ENCODE peak calls at places on chromosomes 11 and 22, in five cellular contexts. B is aorta, J is body of pancreas, R is left ventricle myocardium inferior, C is Peyer's patch. A is an unnamed sample. For H3K36me3 and H3K9me3, the result is how much of the 10 kb centered on the place peaks cover.

GRCh38 chr11:120579601-120580000 is 68.1 kb downstream of the GRIK4 start:
- DNase-seq in B (peak), J (no peak), R (no peak), C (no peak), A (no peak)

GRCh38 chr11:15199693-15200092 is 85.0 kb downstream of the INSC start:
- DNase-seq in B (peak), J (peak), R (peak), C (no peak), A (no peak)

GRCh38 chr22:40720538-40721256 is 41.4 kb downstream of the MCHR1 start:
- DNase-seq in B (peak), J (no peak), R (no peak), C (no peak), A (no peak)

GRCh38 chr22:25759825-25760231 is 17.8 kb downstream of the MYO18B start:
- DNase-seq in B (peak), J (peak), R (no peak), C (no peak), A (no peak)

GRCh38 chr11:69804769-69805508 is 14.3 kb downstream of the FGF3 start:
- DNase-seq in B (no peak), J (no peak), R (peak), C (no peak), A (no peak)

GRCh38 chr11:66126808-66127555 is 56.9 kb downstream of the PACS1 start:
- DNase-seq in B (no peak), J (peak), R (peak), C (peak), A (peak)

GRCh38 chr22:19361501-19362103 is 69.9 kb downstream of the HIRA start:
- DNase-seq in B (no peak), J (no peak), R (no peak), C (peak), A (no peak)

GRCh38 chr22:45612451-45612901 is 59.2 kb upstream of the ATXN10 start:
- DNase-seq in B (peak), J (peak), R (peak), C (no peak), A (no peak)

GRCh38 chr11:118883368-118884071 is at the start of gene CXCR5:
- DNase-seq in B (no peak), J (no peak), R (no peak), C (peak), A (peak)

GRCh38 chr11:134398644-134399292 is 13.3 kb downstream of the B3GAT1 start:
- DNase-seq in B (no peak), J (no peak), R (no peak), C (no peak), A (no peak)

GRCh38 chr11:61913699-61914395 is 3.5 kb downstream of the RAB3IL1 start:
- DNase-seq in B (peak), J (no peak), R (no peak), C (no peak), A (no peak)

GRCh38 chr11:118912742-118913410 is 12.8 kb downstream of the BCL9L start:
- DNase-seq in B (peak), J (peak), R (no peak), C (peak), A (no peak)

GRCh38 chr11:2955896-2956476 is 26.8 kb upstream of the PHLDA2 start:
- DNase-seq in B (no peak), J (no peak), R (no peak), C (no peak), A (no peak)

GRCh38 chr11:120597250-120597649 is 85.7 kb downstream of the GRIK4 start:
- DNase-seq in B (peak), J (no peak), R (no peak), C (no peak), A (no peak)

GRCh38 chr11:124584681-124585372 is 15.0 kb downstream of the OR8A1 start:
- DNase-seq in B (no peak), J (no peak), R (no peak), C (no peak), A (no peak)

GRCh38 chr11:95991101-95991500 is 67.2 kb upstream of the MTMR2 start:
- DNase-seq in B (no peak), J (no peak), R (no peak), C (no peak), A (no peak)

GRCh38 chr11:58784995-58785394 is 53.3 kb upstream of the GLYAT start:
- DNase-seq in B (no peak), J (no peak), R (no peak), C (no peak), A (no peak)

GRCh38 chr11:134786636-134787035 is 374.6 kb upstream of the B3GAT1 start:
- DNase-seq in B (no peak), J (no peak), R (no peak), C (no peak), A (no peak)

GRCh38 chr22:35400335-35400680 is 368 bp downstream of the MCM5 start:
- DNase-seq in B (no peak), J (no peak), R (no peak), C (peak), A (no peak)

GRCh38 chr11:44726278-44727113 is at the start of gene TSPAN18:
- DNase-seq in B (peak), J (peak), R (peak), C (peak), A (peak)

GRCh38 chr22:32202539-32203180 is 2.2 kb downstream of the RFPL2 start:
- DNase-seq in B (no peak), J (peak), R (peak), C (no peak), A (peak)

GRCh38 chr11:43285826-43286225 is 26.0 kb upstream of the API5 start:
- DNase-seq in B (no peak), J (no peak), R (no peak), C (no peak), A (no peak)

GRCh38 chr22:38745676-38746460 is 9.9 kb downstream of the SUN2 start:
- DNase-seq in B (no peak), J (no peak), R (no peak), C (no peak), A (no peak)

GRCh38 chr11:1292018-1292643 is 17.3 kb downstream of the TOLLIP start:
- DNase-seq in B (peak), J (no peak), R (no peak), C (no peak), A (no peak)

GRCh38 chr11:66268953-66269906 is 791 bp downstream of the RAB1B start:
- DNase-seq in B (no peak), J (peak), R (no peak), C (no peak), A (no peak)

GRCh38 chr22:17629167-17629489 is 579 bp upstream of the ATP6V1E1 start:
- DNase-seq in B (no peak), J (no peak), R (no peak), C (no peak), A (no peak)

GRCh38 chr11:69682221-69682620 is 7.1 kb upstream of the LTO1 start:
- DNase-seq in B (peak), J (no peak), R (no peak), C (no peak), A (no peak)

GRCh38 chr22:44181033-44181911 is 547 bp downstream of the PARVG start:
- DNase-seq in B (peak), J (peak), R (peak), C (peak), A (peak)

GRCh38 chr22:28703436-28703835 is 23.8 kb upstream of the TTC28 start:
- DNase-seq in B (no peak), J (no peak), R (no peak), C (no peak), A (no peak)

GRCh38 chr11:114102993-114103896 is 43.7 kb downstream of the ZBTB16 start:
- DNase-seq in B (no peak), J (no peak), R (no peak), C (no peak), A (peak)

GRCh38 chr11:10506013-10506370 is 35.0 kb downstream of the RNF141 start:
- DNase-seq in B (no peak), J (no peak), R (no peak), C (no peak), A (no peak)
- H3K36me3 ChIP-seq in B (under half), J (under half), R (under half), C (under half), A (under half)

DNA sequence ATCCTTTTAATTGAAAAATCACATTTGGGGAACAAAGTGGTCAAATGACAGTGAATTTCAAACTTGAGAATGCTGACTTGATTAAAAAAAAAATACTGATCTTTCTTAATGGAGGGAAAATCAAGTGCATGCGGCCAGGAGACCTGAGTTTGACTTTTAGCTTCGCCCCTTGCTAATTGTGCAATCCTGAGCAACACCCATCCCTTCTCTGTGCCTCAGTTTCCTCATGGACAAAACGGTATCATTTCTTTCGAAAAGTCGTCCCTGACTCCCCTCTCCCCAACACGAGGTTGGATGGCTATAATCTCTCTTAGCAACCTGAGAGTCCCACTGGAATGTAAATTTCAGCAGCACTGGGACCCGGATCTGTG is 959 bp upstream of the FJX1 start:
- DNase-seq in B (no peak), J (no peak), R (no peak), C (no peak), A (no peak)
- H3K27ac ChIP-seq in B (no peak), J (no peak), R (peak), C (no peak), A (no peak)

DNA sequence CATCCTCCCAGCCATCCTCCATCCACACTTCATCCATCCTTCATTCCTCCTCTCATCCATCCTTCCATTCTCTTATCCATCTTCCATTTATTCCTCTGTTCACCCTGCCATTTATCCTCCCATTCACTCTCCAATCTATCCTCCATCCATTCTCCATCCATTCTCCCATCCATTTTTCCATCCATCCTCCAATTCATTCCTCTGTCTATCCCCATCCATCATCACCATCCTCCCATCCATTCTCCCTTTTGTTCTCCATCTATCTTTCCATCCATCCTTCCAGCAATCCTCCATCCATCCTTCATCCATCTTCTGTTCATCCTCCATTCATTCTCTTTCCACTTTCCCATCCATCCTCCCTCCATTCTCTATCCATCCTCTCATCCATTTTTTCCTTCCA is 28.7 kb downstream of the IGLL1 start:
- DNase-seq in B (no peak), J (no peak), R (no peak), C (no peak), A (no peak)
- H3K9me3 ChIP-seq in B (under half), J (under half), R (under half), C (under half), A (under half)

GRCh38 chr11:10522276-10522675 is 18.7 kb downstream of the RNF141 start:
- DNase-seq in B (no peak), J (no peak), R (no peak), C (no peak), A (no peak)
- H3K36me3 ChIP-seq in B (under half), J (under half), R (half or more), C (under half), A (under half)

A was measured in CD4-positive, alpha-beta memory T cell.